ENCODE peak calls at places on chromosomes 12 and 14, in seven cellular contexts. D is gastrocnemius medialis, H is keratinocyte, Q is neuronal stem cell, C is mucosa of descending colon, Z is GM23338, V is psoas muscle. M is an unnamed sample.
A peak's percentile ranks its signal among the peaks of the same experiment; 100 is the strongest.

GRCh38 chr12:78181544-78182162 is 351.0 kb downstream of the NAV3 start:
- DNase-seq in D (no peak), H (no peak), Q (no peak), C (peak; percentile 31), Z (peak; percentile 63), V (no peak), M (peak; percentile 44)

GRCh38 chr14:49879683-49880204 is 13.1 kb upstream of the ARF6 start:
- DNase-seq in D (peak; percentile 45), H (no peak), Q (no peak), C (peak; percentile 64), Z (peak; percentile 92), V (peak; percentile 27), M (peak; percentile 54)

GRCh38 chr12:57893460-57894353 is 47.2 kb upstream of the CTDSP2 start:
- DNase-seq in D (peak; percentile 89), H (no peak), Q (no peak), C (peak; percentile 84), Z (peak; percentile 61), V (peak; percentile 92), M (peak; percentile 78)

GRCh38 chr12:47614521-47614920 is 91.3 kb downstream of the RPAP3 start:
- DNase-seq in D (no peak), H (no peak), Q (no peak), C (no peak), Z (no peak), V (no peak), M (no peak)

GRCh38 chr14:62777510-62777909 is 267.7 kb downstream of the KCNH5 start:
- DNase-seq in D (no peak), H (no peak), Q (no peak), C (no peak), Z (no peak), V (no peak), M (no peak)

GRCh38 chr12:15090441-15090840 is 117.6 kb downstream of the PDE6H start:
- DNase-seq in D (no peak), H (no peak), Q (no peak), C (no peak), Z (no peak), V (no peak), M (no peak)

GRCh38 chr14:30298266-30298795 is 260.6 kb upstream of the G2E3 start:
- DNase-seq in D (no peak), H (no peak), Q (no peak), C (no peak), Z (no peak), V (no peak), M (no peak)

GRCh38 chr14:58593977-58594376 is 43.8 kb upstream of the DACT1 start:
- DNase-seq in D (no peak), H (no peak), Q (no peak), C (no peak), Z (no peak), V (no peak), M (no peak)

GRCh38 chr12:118689793-118690192 is 291.5 kb upstream of the SRRM4 start:
- DNase-seq in D (no peak), H (no peak), Q (no peak), C (no peak), Z (no peak), V (no peak), M (no peak)

GRCh38 chr12:87820524-87821194 is 208.5 kb downstream of the C12orf50 start:
- DNase-seq in D (no peak), H (peak; percentile 9), Q (no peak), C (no peak), Z (no peak), V (no peak), M (no peak)

GRCh38 chr12:1205512-1206060 is 214.6 kb downstream of the ERC1 start:
- DNase-seq in D (no peak), H (no peak), Q (no peak), C (no peak), Z (no peak), V (no peak), M (no peak)

GRCh38 chr14:65303185-65303901 is 109.2 kb upstream of the FUT8 start:
- DNase-seq in D (no peak), H (no peak), Q (no peak), C (no peak), Z (peak; percentile 26), V (no peak), M (no peak)

GRCh38 chr12:45327823-45328383 is 112.0 kb downstream of the ANO6 start:
- DNase-seq in D (no peak), H (no peak), Q (no peak), C (no peak), Z (peak; percentile 23), V (no peak), M (no peak)

GRCh38 chr12:130076752-130077151 is 85.5 kb upstream of the FZD10 start:
- DNase-seq in D (no peak), H (no peak), Q (no peak), C (no peak), Z (no peak), V (no peak), M (no peak)

GRCh38 chr12:11749943-11750690 is 100.6 kb downstream of the ETV6 start:
- DNase-seq in D (no peak), H (no peak), Q (no peak), C (no peak), Z (no peak), V (no peak), M (no peak)

GRCh38 chr12:26273811-26274210 is 78.4 kb downstream of the SSPN start:
- DNase-seq in D (peak; percentile 23), H (no peak), Q (no peak), C (no peak), Z (no peak), V (no peak), M (peak; percentile 45)

GRCh38 chr12:52498971-52499370 is 5.9 kb upstream of the KRT6A start:
- DNase-seq in D (no peak), H (no peak), Q (no peak), C (no peak), Z (no peak), V (no peak), M (no peak)

GRCh38 chr14:103529383-103530365 is 678 bp downstream of the TRMT61A start:
- DNase-seq in D (no peak), H (no peak), Q (no peak), C (no peak), Z (no peak), V (no peak), M (no peak)
- H3K4me1 ChIP-seq in D (peaks cover 16% of the 10 kb centered on the region), H (peaks cover 28% of the 10 kb centered on the region), Q (peaks cover 13% of the 10 kb centered on the region), C (peaks cover 40% of the 10 kb centered on the region), Z (peaks cover 4% of the 10 kb centered on the region), V (peaks cover 19% of the 10 kb centered on the region), M (peaks cover 5% of the 10 kb centered on the region)

GRCh38 chr14:94775875-94776217 is 5.9 kb upstream of the GSC start:
- DNase-seq in D (no peak), H (no peak), Q (no peak), C (no peak), Z (no peak), V (no peak), M (no peak)
- H3K4me3 ChIP-seq in D (no peak overlapping the region), H (no peak overlapping the region), Q (no peak overlapping the region), C (no peak overlapping the region), Z (peak overlapping the region; percentile 26), V (no peak overlapping the region), M (no peak overlapping the region)

GRCh38 chr12:124609041-124609984 is 41.9 kb upstream of the NCOR2 start:
- DNase-seq in D (peak; percentile 44), H (peak; percentile 87), Q (no peak), C (peak; percentile 98), Z (peak; percentile 57), V (peak; percentile 70), M (peak; percentile 56)
- H3K4me1 ChIP-seq in D (no peaks in the 10 kb centered on the region), H (peaks cover 26% of the 10 kb centered on the region), Q (peaks cover 6% of the 10 kb centered on the region), C (peaks cover 52% of the 10 kb centered on the region), Z (peaks cover 4% of the 10 kb centered on the region), V (no peaks in the 10 kb centered on the region), M (peaks cover 26% of the 10 kb centered on the region)

DNA sequence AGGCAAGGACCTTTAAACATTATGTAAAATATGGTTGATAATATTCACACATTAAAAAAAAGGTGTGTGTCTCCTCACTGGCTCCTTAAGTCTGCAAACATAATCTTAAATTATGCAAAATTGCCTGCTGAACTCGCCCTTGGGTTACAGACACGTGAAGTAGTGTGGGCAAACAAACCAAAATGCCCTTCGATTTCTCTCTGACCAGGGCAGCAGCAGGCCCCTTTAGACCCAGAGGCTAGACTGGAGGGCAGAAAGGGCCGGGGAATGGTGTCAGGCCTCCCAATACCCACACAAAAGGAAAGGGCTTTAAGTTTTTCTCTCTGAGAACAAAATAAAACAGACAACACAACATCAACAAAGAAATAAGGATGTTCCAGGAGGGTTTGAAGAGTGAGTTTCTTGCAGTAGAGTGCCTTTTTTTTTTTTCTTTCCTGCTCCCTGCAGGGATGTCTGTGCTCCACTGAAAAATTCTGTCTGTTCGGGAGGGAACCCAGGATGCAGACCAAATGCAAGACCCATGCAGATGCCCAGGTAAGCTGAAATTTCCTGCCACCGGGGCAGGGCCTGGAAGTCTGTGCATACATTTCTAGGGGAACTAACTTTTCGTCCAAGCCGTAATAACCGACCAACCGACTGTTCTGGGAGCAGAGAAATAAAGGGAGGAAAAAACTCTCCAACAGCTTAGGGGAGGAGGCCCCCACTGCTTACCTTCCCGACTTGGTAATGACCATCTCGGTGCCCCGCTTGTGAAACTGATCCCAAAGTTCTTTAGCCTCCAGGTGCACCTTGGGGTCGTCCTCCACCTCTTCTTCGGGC is 1.7 kb downstream of the TBX3 start:
- DNase-seq in D (no peak), H (no peak), Q (no peak), C (no peak), Z (peak; percentile 12), V (no peak), M (no peak)
- H3K4me3 ChIP-seq in D (peak overlapping the region; percentile 65), H (peak overlapping the region; percentile 89), Q (no peak overlapping the region), C (peak overlapping the region; percentile 44), Z (peak overlapping the region; percentile 69), V (peak overlapping the region; percentile 78), M (peak overlapping the region; percentile 91)

M was measured in BE2C.